ENCODE peak calls at places on chromosome 1, in five cellular contexts. F is COR-L47; K is T-helper 1 cell; T is MM.1S; A is stimulated activated effector memory CD8-positive, alpha-beta T cell treated with anti-CD3 and anti-CD28 coated beads, Interleukin-12 subunit alpha, Interleukin-12 subunit beta, amount 100 ng/mL, for 72 hours. L is an unnamed sample.

GRCh38 chr1:26352338-26352679 is 1.6 kb downstream of the CRYBG2 start:
- DNase-seq in F (no peak), K (no peak), T (no peak), A (no peak), L (no peak)

GRCh38 chr1:32386993-32387392 is 7.2 kb downstream of the BSDC1 start:
- DNase-seq in F (no peak), K (no peak), T (no peak), A (no peak), L (no peak)

GRCh38 chr1:159804924-159805323 is 2.8 kb downstream of the FCRL6 start:
- DNase-seq in F (no peak), K (no peak), T (no peak), A (no peak), L (no peak)

GRCh38 chr1:202228484-202229122 is 35.0 kb downstream of the LGR6 start:
- DNase-seq in F (no peak), K (no peak), T (no peak), A (no peak), L (no peak)

GRCh38 chr1:85244271-85245053 is 15.0 kb downstream of the C1orf52 start:
- DNase-seq in F (no peak), K (no peak), T (no peak), A (no peak), L (no peak)

GRCh38 chr1:153697873-153698647 is 19.6 kb downstream of the NPR1 start:
- DNase-seq in F (no peak), K (no peak), T (no peak), A (no peak), L (no peak)

GRCh38 chr1:53544731-53545515 is 85.7 kb downstream of the DMRTB1 start:
- DNase-seq in F (no peak), K (no peak), T (no peak), A (no peak), L (no peak)

GRCh38 chr1:178537445-178538090 is 24.7 kb downstream of the TEX35 start:
- DNase-seq in F (no peak), K (no peak), T (no peak), A (no peak), L (no peak)

GRCh38 chr1:87478231-87478630 is 149.6 kb downstream of the LMO4 start:
- DNase-seq in F (peak; percentile 26), K (no peak), T (no peak), A (no peak), L (no peak)

GRCh38 chr1:2165636-2166035 is 28.9 kb downstream of the FAAP20 start:
- DNase-seq in F (no peak), K (no peak), T (no peak), A (no peak), L (no peak)

GRCh38 chr1:39436842-39437241 is 54.6 kb upstream of the BMP8A start:
- DNase-seq in F (no peak), K (no peak), T (no peak), A (no peak), L (no peak)

GRCh38 chr1:192604979-192605620 is 29.5 kb downstream of the RGS1 start:
- DNase-seq in F (no peak), K (no peak), T (peak; percentile 97), A (no peak), L (no peak)

GRCh38 chr1:150564051-150564991 is 15.1 kb downstream of the MCL1 start:
- DNase-seq in F (no peak), K (no peak), T (peak; percentile 49), A (no peak), L (no peak)

GRCh38 chr1:180563013-180563827 is 4.5 kb downstream of the OVAAL start:
- DNase-seq in F (no peak), K (no peak), T (no peak), A (no peak), L (no peak)

GRCh38 chr1:167447521-167448136 is 70.7 kb downstream of the CD247 start:
- DNase-seq in F (no peak), K (peak; percentile 69), T (peak; percentile 82), A (no peak), L (no peak)

GRCh38 chr1:235206533-235207201 is 45.6 kb upstream of the RBM34 start:
- DNase-seq in F (no peak), K (no peak), T (no peak), A (no peak), L (no peak)

GRCh38 chr1:11569551-11569950 is 84.7 kb downstream of the FBXO2 start:
- DNase-seq in F (no peak), K (no peak), T (no peak), A (no peak), L (no peak)